ENCODE peak calls at places on chromosomes 7 and 10, in five cellular contexts. V is M059J, N is amygdala, F is mesenchymal stem cell, M is adipocyte. P is an unnamed sample.

GRCh38 chr7:92612501-92612900 is 22.3 kb upstream of the FAM133B start:
- DNase-seq in V (no peak), N (no peak), F (no peak), M (peak), P (peak)

GRCh38 chr10:127506094-127506493 is 43.0 kb upstream of the NPS start:
- DNase-seq in V (no peak), N (no peak), F (no peak), M (no peak), P (no peak)

GRCh38 chr7:78530351-78530750 is 731.8 kb downstream of the PHTF2 start:
- DNase-seq in V (peak), N (peak), F (peak), M (peak), P (peak)

GRCh38 chr7:132561763-132562162 is 14.5 kb downstream of the PLXNA4 start:
- DNase-seq in V (no peak), N (no peak), F (no peak), M (no peak), P (no peak)

GRCh38 chr10:58851606-58852005 is 324.8 kb upstream of the PHYHIPL start:
- DNase-seq in V (peak), N (no peak), F (peak), M (no peak), P (peak)

GRCh38 chr10:100791254-100792058 is 46.1 kb downstream of the PAX2 start:
- DNase-seq in V (no peak), N (no peak), F (no peak), M (no peak), P (no peak)

GRCh38 chr10:48234295-48234694 is 40.2 kb downstream of the FRMPD2 start:
- DNase-seq in V (no peak), N (no peak), F (no peak), M (no peak), P (no peak)

GRCh38 chr7:84783161-84783803 is 403.6 kb downstream of the SEMA3D start:
- DNase-seq in V (peak), N (no peak), F (peak), M (peak), P (peak)

GRCh38 chr7:91135703-91136102 is 128.5 kb upstream of the FZD1 start:
- DNase-seq in V (no peak), N (no peak), F (no peak), M (no peak), P (no peak)

GRCh38 chr7:82335001-82335400 is 108.6 kb downstream of the CACNA2D1 start:
- DNase-seq in V (no peak), N (no peak), F (no peak), M (peak), P (no peak)

GRCh38 chr7:116692599-116693308 is 20.8 kb downstream of the MET start:
- DNase-seq in V (peak), N (no peak), F (no peak), M (peak), P (peak)

GRCh38 chr7:156932006-156932405 is 17.5 kb upstream of the NOM1 start:
- DNase-seq in V (peak), N (no peak), F (no peak), M (no peak), P (no peak)

GRCh38 chr10:1465421-1465902 is 271.9 kb downstream of the ADARB2 start:
- DNase-seq in V (no peak), N (no peak), F (no peak), M (no peak), P (no peak)

GRCh38 chr10:86753638-86754434 is 2.6 kb upstream of the BMPR1A start:
- DNase-seq in V (no peak), N (no peak), F (no peak), M (no peak), P (no peak)

GRCh38 chr7:107269815-107270214 is 101.0 kb downstream of the HBP1 start:
- DNase-seq in V (no peak), N (no peak), F (no peak), M (no peak), P (no peak)

GRCh38 chr7:135684134-135684533 is 21.8 kb downstream of the STMP1 start:
- DNase-seq in V (peak), N (no peak), F (peak), M (peak), P (peak)

GRCh38 chr10:96287392-96288105 is 16.2 kb upstream of the BLNK start:
- DNase-seq in V (peak), N (no peak), F (no peak), M (no peak), P (no peak)

GRCh38 chr10:97222346-97222961 is 36.7 kb upstream of the SLIT1 start:
- DNase-seq in V (no peak), N (no peak), F (peak), M (no peak), P (no peak)

GRCh38 chr7:47045169-47045568 is 536.7 kb downstream of the TNS3 start:
- DNase-seq in V (peak), N (no peak), F (no peak), M (no peak), P (no peak)

GRCh38 chr7:151178236-151178635 is 8.8 kb downstream of the ASB10 start:
- DNase-seq in V (no peak), N (no peak), F (no peak), M (no peak), P (no peak)

GRCh38 chr7:19069842-19070241 is 47.6 kb downstream of the TWIST1 start:
- DNase-seq in V (peak), N (no peak), F (no peak), M (no peak), P (no peak)

GRCh38 chr10:62961951-62962523 is 145.9 kb upstream of the EGR2 start:
- DNase-seq in V (no peak), N (no peak), F (peak), M (no peak), P (peak)

GRCh38 chr7:47335557-47336177 is 246.2 kb downstream of the TNS3 start:
- DNase-seq in V (no peak), N (no peak), F (no peak), M (no peak), P (no peak)

P was measured in astrocyte.